ENCODE peak calls at places on chromosomes 4 and X, in nine cellular contexts. One of them, this sample, is unnamed. For H3K4me1, the result is how much of the 10 kb centered on the place peaks cover.

GRCh38 chrX:111483876-111484275 is 27.6 kb upstream of the SERTM2 start:
- DNase-seq in CD8-positive, alpha-beta memory T cell: no peak
- DNase-seq in astrocyte: no peak
- DNase-seq in naive thymus-derived CD4-positive, alpha-beta T cell: no peak
- DNase-seq in hepatocyte: no peak
- DNase-seq in CD8-positive, alpha-beta T cell: no peak
- DNase-seq in SJSA1: no peak
- DNase-seq in right lobe of liver: no peak
- DNase-seq in tibial artery: no peak
- DNase-seq in this sample: no peak

GRCh38 chr4:16705341-16705740 is 193.1 kb downstream of the LDB2 start:
- DNase-seq in astrocyte: no peak
- DNase-seq in naive thymus-derived CD4-positive, alpha-beta T cell: no peak
- DNase-seq in SJSA1: no peak
- DNase-seq in tibial artery: no peak
- DNase-seq in CD8-positive, alpha-beta memory T cell: no peak
- DNase-seq in right lobe of liver: no peak
- DNase-seq in hepatocyte: no peak
- DNase-seq in CD8-positive, alpha-beta T cell: no peak
- DNase-seq in this sample: no peak

GRCh38 chr4:22978656-22979055 is 285.9 kb downstream of the GBA3 start:
- DNase-seq in SJSA1: no peak
- DNase-seq in CD8-positive, alpha-beta memory T cell: no peak
- DNase-seq in CD8-positive, alpha-beta T cell: no peak
- DNase-seq in naive thymus-derived CD4-positive, alpha-beta T cell: no peak
- DNase-seq in tibial artery: no peak
- DNase-seq in right lobe of liver: no peak
- DNase-seq in astrocyte: no peak
- DNase-seq in hepatocyte: no peak
- DNase-seq in this sample: no peak

GRCh38 chr4:177051473-177052060 is 258.1 kb upstream of the NEIL3 start:
- DNase-seq in hepatocyte: peak
- DNase-seq in CD8-positive, alpha-beta memory T cell: no peak
- DNase-seq in tibial artery: no peak
- DNase-seq in SJSA1: no peak
- DNase-seq in CD8-positive, alpha-beta T cell: no peak
- DNase-seq in right lobe of liver: no peak
- DNase-seq in naive thymus-derived CD4-positive, alpha-beta T cell: no peak
- DNase-seq in astrocyte: no peak
- DNase-seq in this sample: no peak

GRCh38 chrX:104310657-104311056 is 55.9 kb upstream of the ESX1 start:
- DNase-seq in naive thymus-derived CD4-positive, alpha-beta T cell: no peak
- DNase-seq in right lobe of liver: no peak
- DNase-seq in tibial artery: no peak
- DNase-seq in SJSA1: no peak
- DNase-seq in CD8-positive, alpha-beta memory T cell: no peak
- DNase-seq in hepatocyte: no peak
- DNase-seq in CD8-positive, alpha-beta T cell: no peak
- DNase-seq in astrocyte: no peak
- DNase-seq in this sample: no peak

GRCh38 chr4:172142331-172142738 is 329.1 kb downstream of the GALNTL6 start:
- DNase-seq in astrocyte: peak
- DNase-seq in naive thymus-derived CD4-positive, alpha-beta T cell: no peak
- DNase-seq in SJSA1: peak
- DNase-seq in right lobe of liver: no peak
- DNase-seq in CD8-positive, alpha-beta memory T cell: no peak
- DNase-seq in CD8-positive, alpha-beta T cell: no peak
- DNase-seq in tibial artery: no peak
- DNase-seq in hepatocyte: no peak
- DNase-seq in this sample: no peak

GRCh38 chrX:38991656-38992558 is 190.6 kb downstream of the MID1IP1 start:
- DNase-seq in CD8-positive, alpha-beta T cell: no peak
- DNase-seq in CD8-positive, alpha-beta memory T cell: no peak
- DNase-seq in hepatocyte: no peak
- DNase-seq in astrocyte: no peak
- DNase-seq in right lobe of liver: no peak
- DNase-seq in SJSA1: no peak
- DNase-seq in naive thymus-derived CD4-positive, alpha-beta T cell: no peak
- DNase-seq in tibial artery: no peak
- DNase-seq in this sample: no peak

GRCh38 chr4:1403177-1403583 is 3.1 kb downstream of the NKX1-1 start:
- DNase-seq in SJSA1: no peak
- DNase-seq in CD8-positive, alpha-beta memory T cell: no peak
- DNase-seq in hepatocyte: peak
- DNase-seq in astrocyte: no peak
- DNase-seq in CD8-positive, alpha-beta T cell: no peak
- DNase-seq in right lobe of liver: peak
- DNase-seq in tibial artery: no peak
- DNase-seq in naive thymus-derived CD4-positive, alpha-beta T cell: no peak
- DNase-seq in this sample: peak

GRCh38 chr4:99857302-99857701 is 36.9 kb downstream of the LAMTOR3 start:
- DNase-seq in hepatocyte: no peak
- DNase-seq in right lobe of liver: no peak
- DNase-seq in naive thymus-derived CD4-positive, alpha-beta T cell: no peak
- DNase-seq in SJSA1: no peak
- DNase-seq in CD8-positive, alpha-beta memory T cell: no peak
- DNase-seq in tibial artery: no peak
- DNase-seq in astrocyte: no peak
- DNase-seq in CD8-positive, alpha-beta T cell: no peak
- DNase-seq in this sample: no peak

GRCh38 chr4:81447551-81448266 is 24.0 kb downstream of the RASGEF1B start:
- DNase-seq in tibial artery: no peak
- DNase-seq in astrocyte: no peak
- DNase-seq in CD8-positive, alpha-beta memory T cell: no peak
- DNase-seq in SJSA1: no peak
- DNase-seq in right lobe of liver: no peak
- DNase-seq in hepatocyte: no peak
- DNase-seq in CD8-positive, alpha-beta T cell: no peak
- DNase-seq in naive thymus-derived CD4-positive, alpha-beta T cell: no peak
- DNase-seq in this sample: no peak

GRCh38 chr4:147325566-147325965 is 155.3 kb upstream of the EDNRA start:
- DNase-seq in hepatocyte: no peak
- DNase-seq in right lobe of liver: no peak
- DNase-seq in CD8-positive, alpha-beta memory T cell: no peak
- DNase-seq in CD8-positive, alpha-beta T cell: no peak
- DNase-seq in naive thymus-derived CD4-positive, alpha-beta T cell: no peak
- DNase-seq in astrocyte: no peak
- DNase-seq in tibial artery: no peak
- DNase-seq in SJSA1: no peak
- DNase-seq in this sample: no peak

DNA sequence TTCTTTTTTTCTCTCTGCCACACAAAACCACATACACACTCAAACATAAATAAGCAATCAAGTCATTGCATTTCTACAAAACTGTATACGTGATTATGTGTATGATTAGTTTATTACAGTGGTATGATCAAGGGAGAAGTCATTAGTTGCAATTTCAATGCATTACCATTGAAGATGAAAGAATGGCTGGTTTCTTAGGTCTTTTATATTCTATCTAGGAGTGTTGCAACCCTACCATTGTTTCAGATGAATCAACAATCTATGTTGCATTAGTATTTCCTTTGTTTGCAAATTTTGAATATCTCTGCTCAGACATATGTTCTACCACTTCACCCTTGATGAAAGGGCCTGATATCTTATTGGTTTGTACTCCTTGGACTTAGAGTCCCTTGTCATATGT is 6.9 kb downstream of the ANXA3 start:
- DNase-seq in tibial artery: no peak
- DNase-seq in SJSA1: no peak
- DNase-seq in CD8-positive, alpha-beta memory T cell: no peak
- DNase-seq in hepatocyte: no peak
- DNase-seq in CD8-positive, alpha-beta T cell: no peak
- DNase-seq in naive thymus-derived CD4-positive, alpha-beta T cell: no peak
- DNase-seq in right lobe of liver: no peak
- DNase-seq in astrocyte: peak
- DNase-seq in this sample: no peak
- H3K4me3 ChIP-seq in tibial artery: no peak
- H3K4me3 ChIP-seq in SJSA1: no peak
- H3K4me3 ChIP-seq in CD8-positive, alpha-beta memory T cell: no peak
- H3K4me3 ChIP-seq in hepatocyte: no peak
- H3K4me3 ChIP-seq in CD8-positive, alpha-beta T cell: no peak
- H3K4me3 ChIP-seq in naive thymus-derived CD4-positive, alpha-beta T cell: no peak
- H3K4me3 ChIP-seq in right lobe of liver: no peak
- H3K4me3 ChIP-seq in astrocyte: no peak
- H3K4me3 ChIP-seq in this sample: no peak

DNA sequence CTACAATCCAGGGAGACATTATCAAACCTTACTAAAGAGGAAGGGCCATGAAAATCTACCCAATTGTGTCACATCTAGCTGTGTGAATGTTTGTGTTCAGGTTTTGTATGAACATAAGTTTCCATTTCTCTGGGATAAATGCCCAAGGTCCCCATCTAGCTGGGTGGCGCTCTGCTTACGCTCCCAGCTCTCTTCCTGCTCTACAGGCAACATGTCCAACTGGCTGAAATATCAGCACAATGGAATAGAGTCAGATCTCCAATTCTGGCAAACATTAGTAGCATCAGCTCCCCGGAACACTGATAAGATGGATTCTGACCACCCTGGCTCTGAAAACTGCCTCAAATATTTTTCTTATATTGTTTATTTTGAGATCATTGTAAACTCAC is 74.9 kb downstream of the IRF2 start:
- DNase-seq in tibial artery: no peak
- DNase-seq in astrocyte: no peak
- DNase-seq in SJSA1: peak
- DNase-seq in CD8-positive, alpha-beta T cell: no peak
- DNase-seq in right lobe of liver: no peak
- DNase-seq in CD8-positive, alpha-beta memory T cell: no peak
- DNase-seq in naive thymus-derived CD4-positive, alpha-beta T cell: no peak
- DNase-seq in hepatocyte: no peak
- DNase-seq in this sample: no peak
- H3K4me1 ChIP-seq in tibial artery: half or more
- H3K4me1 ChIP-seq in astrocyte: under half
- H3K4me1 ChIP-seq in SJSA1: half or more
- H3K4me1 ChIP-seq in CD8-positive, alpha-beta T cell: under half
- H3K4me1 ChIP-seq in right lobe of liver: under half
- H3K4me1 ChIP-seq in CD8-positive, alpha-beta memory T cell: under half
- H3K4me1 ChIP-seq in naive thymus-derived CD4-positive, alpha-beta T cell: under half
- H3K4me1 ChIP-seq in hepatocyte: under half
- H3K4me1 ChIP-seq in this sample: half or more

GRCh38 chr4:85298037-85298436 is 176.9 kb upstream of the ARHGAP24 start:
- DNase-seq in CD8-positive, alpha-beta memory T cell: no peak
- DNase-seq in tibial artery: no peak
- DNase-seq in hepatocyte: no peak
- DNase-seq in SJSA1: no peak
- DNase-seq in naive thymus-derived CD4-positive, alpha-beta T cell: no peak
- DNase-seq in astrocyte: no peak
- DNase-seq in CD8-positive, alpha-beta T cell: no peak
- DNase-seq in right lobe of liver: no peak
- DNase-seq in this sample: no peak
- H3K4me3 ChIP-seq in CD8-positive, alpha-beta memory T cell: no peak
- H3K4me3 ChIP-seq in tibial artery: no peak
- H3K4me3 ChIP-seq in hepatocyte: no peak
- H3K4me3 ChIP-seq in SJSA1: no peak
- H3K4me3 ChIP-seq in naive thymus-derived CD4-positive, alpha-beta T cell: no peak
- H3K4me3 ChIP-seq in astrocyte: no peak
- H3K4me3 ChIP-seq in CD8-positive, alpha-beta T cell: no peak
- H3K4me3 ChIP-seq in right lobe of liver: no peak
- H3K4me3 ChIP-seq in this sample: no peak

DNA sequence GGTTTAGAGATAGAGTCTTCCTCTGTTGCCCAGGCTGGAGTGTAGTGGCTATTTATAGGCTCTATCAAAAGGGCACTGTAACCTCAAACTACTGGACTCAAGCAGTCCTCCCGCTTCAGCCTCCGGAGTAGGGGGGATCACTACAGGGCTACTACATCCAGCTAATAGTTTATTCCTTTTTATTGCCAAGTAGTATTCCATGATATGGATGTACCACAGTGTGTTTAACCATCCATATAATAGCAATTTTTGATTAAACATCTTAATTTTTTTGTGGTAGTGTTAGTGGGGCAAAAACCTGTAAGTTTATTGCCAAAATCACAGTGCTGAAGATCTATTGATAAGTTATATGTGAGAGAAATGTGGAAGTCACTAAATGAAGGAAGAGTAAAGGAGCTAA is 2.6 kb upstream of the NDUFC1 start:
- DNase-seq in astrocyte: no peak
- DNase-seq in CD8-positive, alpha-beta T cell: no peak
- DNase-seq in tibial artery: no peak
- DNase-seq in CD8-positive, alpha-beta memory T cell: no peak
- DNase-seq in naive thymus-derived CD4-positive, alpha-beta T cell: no peak
- DNase-seq in hepatocyte: no peak
- DNase-seq in SJSA1: no peak
- DNase-seq in right lobe of liver: no peak
- DNase-seq in this sample: no peak
- H3K4me1 ChIP-seq in astrocyte: under half
- H3K4me1 ChIP-seq in CD8-positive, alpha-beta T cell: under half
- H3K4me1 ChIP-seq in tibial artery: under half
- H3K4me1 ChIP-seq in CD8-positive, alpha-beta memory T cell: under half
- H3K4me1 ChIP-seq in naive thymus-derived CD4-positive, alpha-beta T cell: under half
- H3K4me1 ChIP-seq in hepatocyte: under half
- H3K4me1 ChIP-seq in SJSA1: under half
- H3K4me1 ChIP-seq in right lobe of liver: under half
- H3K4me1 ChIP-seq in this sample: under half